ENCODE peak calls at places on chromosomes 5 and 9, in ten cellular contexts. N is ovary; W is activated T-helper 1 cell treated with anti-CD3 and anti-CD28 coated beads, Interleukin-12 subunit alpha, Interleukin-12 subunit beta, Interleukin-2, Interleukin-4 antibody, amounts not matched to agents 30 ng/mL and 10 ng/mL and 1 ng/mL, durations not matched to agents 14 hours and 24 hours and 36 hours; G is tibial nerve; P is RWPE1; Q is NCI-H2029; M is non-pigmented ciliary epithelial cell; O is NCI-H1092; E is tibial artery; D is fibroblast of the aortic adventitia. A is an unnamed sample.

GRCh38 chr9:88922091-88922490 is 69.2 kb upstream of the S1PR3 start:
- DNase-seq in N (no peak), W (no peak), G (no peak), P (no peak), Q (no peak), M (no peak), O (no peak), E (no peak), D (no peak), A (peak; percentile 83)

GRCh38 chr5:54895816-54896341 is 89.5 kb downstream of the ESM1 start:
- DNase-seq in N (peak; percentile 24), W (no peak), G (peak; percentile 66), P (peak; percentile 54), Q (peak; percentile 34), M (no peak), O (peak; percentile 3), E (no peak), D (peak; percentile 73), A (peak; percentile 25)

GRCh38 chr5:89315194-89315593 is 432.2 kb upstream of the MEF2C start:
- DNase-seq in N (peak; percentile 62), W (no peak), G (no peak), P (no peak), Q (peak; percentile 74), M (no peak), O (peak; percentile 44), E (peak; percentile 66), D (peak; percentile 78), A (no peak)

GRCh38 chr5:148805323-148806290 is 20.8 kb upstream of the ADRB2 start:
- DNase-seq in N (no peak), W (no peak), G (no peak), P (no peak), Q (no peak), M (no peak), O (no peak), E (no peak), D (peak; percentile 24), A (no peak)

GRCh38 chr5:124156408-124157027 is 589.9 kb downstream of the ZNF608 start:
- DNase-seq in N (no peak), W (no peak), G (no peak), P (no peak), Q (no peak), M (no peak), O (no peak), E (no peak), D (peak; percentile 61), A (no peak)

GRCh38 chr9:131608469-131609115 is 63.3 kb downstream of the PRRT1B start:
- DNase-seq in N (peak; percentile 70), W (no peak), G (peak; percentile 37), P (peak; percentile 98), Q (no peak), M (peak; percentile 68), O (no peak), E (peak; percentile 91), D (peak; percentile 92), A (no peak)

GRCh38 chr5:36887532-36887931 is 11.0 kb downstream of the NIPBL start:
- DNase-seq in N (no peak), W (no peak), G (no peak), P (peak; percentile 15), Q (no peak), M (no peak), O (no peak), E (no peak), D (no peak), A (no peak)

GRCh38 chr9:117734082-117734481 is 29.9 kb downstream of the TLR4 start:
- DNase-seq in N (no peak), W (no peak), G (no peak), P (no peak), Q (no peak), M (no peak), O (no peak), E (no peak), D (no peak), A (no peak)

GRCh38 chr9:78788101-78788500 is 491.2 kb downstream of the PSAT1 start:
- DNase-seq in N (no peak), W (no peak), G (no peak), P (no peak), Q (no peak), M (no peak), O (no peak), E (no peak), D (peak; percentile 5), A (no peak)

GRCh38 chr5:157915638-157916037 is 56.7 kb upstream of the CLINT1 start:
- DNase-seq in N (peak; percentile 80), W (no peak), G (peak; percentile 61), P (no peak), Q (peak; percentile 98), M (no peak), O (peak; percentile 91), E (peak; percentile 88), D (peak; percentile 59), A (no peak)

GRCh38 chr5:69300537-69301203 is 31.9 kb downstream of the CCDC125 start:
- DNase-seq in N (no peak), W (no peak), G (no peak), P (no peak), Q (no peak), M (no peak), O (no peak), E (no peak), D (no peak), A (no peak)

GRCh38 chr5:9429691-9430215 is 116.1 kb downstream of the SEMA5A start:
- DNase-seq in N (no peak), W (no peak), G (no peak), P (no peak), Q (no peak), M (no peak), O (no peak), E (no peak), D (no peak), A (no peak)

A was measured in activated CD4-positive, alpha-beta T cell treated with anti-CD3 and anti-CD28 coated beads, Interleukin-2, amount 10 ng/mL, durations not matched to agents 7 days and 5 days.